ENCODE peak calls at places on chromosomes 16 and 17, in eight cellular contexts. One of them, this sample, is unnamed.

GRCh38 chr17:35298639-35299038 is 55.8 kb downstream of the SLFN5 start:
- DNase-seq in right atrium auricular region: no peak
- DNase-seq in upper lobe of right lung: no peak
- DNase-seq in fibroblast of mammary gland: no peak
- DNase-seq in IMR-90: no peak
- DNase-seq in SK-N-SH: no peak
- DNase-seq in iPS DF 6.9: no peak
- DNase-seq in right cardiac atrium: no peak
- DNase-seq in this sample: no peak

GRCh38 chr16:59021751-59022150 is 287.6 kb upstream of the GOT2 start:
- DNase-seq in iPS DF 6.9: no peak
- DNase-seq in right cardiac atrium: no peak
- DNase-seq in fibroblast of mammary gland: peak
- DNase-seq in IMR-90: peak
- DNase-seq in right atrium auricular region: no peak
- DNase-seq in upper lobe of right lung: no peak
- DNase-seq in SK-N-SH: no peak
- DNase-seq in this sample: peak

GRCh38 chr16:71491032-71491431 is 1.9 kb upstream of the ZNF19 start:
- DNase-seq in SK-N-SH: no peak
- DNase-seq in right cardiac atrium: no peak
- DNase-seq in fibroblast of mammary gland: no peak
- DNase-seq in right atrium auricular region: no peak
- DNase-seq in IMR-90: no peak
- DNase-seq in upper lobe of right lung: no peak
- DNase-seq in iPS DF 6.9: no peak
- DNase-seq in this sample: no peak

GRCh38 chr17:33267279-33267790 is 25.8 kb downstream of the ASIC2 start:
- DNase-seq in fibroblast of mammary gland: peak
- DNase-seq in upper lobe of right lung: no peak
- DNase-seq in right cardiac atrium: no peak
- DNase-seq in right atrium auricular region: no peak
- DNase-seq in iPS DF 6.9: no peak
- DNase-seq in SK-N-SH: no peak
- DNase-seq in IMR-90: peak
- DNase-seq in this sample: peak

GRCh38 chr17:53818271-53818670 is 4.5 kb upstream of the KIF2B start:
- DNase-seq in upper lobe of right lung: no peak
- DNase-seq in right atrium auricular region: no peak
- DNase-seq in iPS DF 6.9: no peak
- DNase-seq in fibroblast of mammary gland: no peak
- DNase-seq in SK-N-SH: no peak
- DNase-seq in right cardiac atrium: no peak
- DNase-seq in IMR-90: no peak
- DNase-seq in this sample: no peak

GRCh38 chr17:78268191-78268874 is 36.9 kb downstream of the TMEM235 start:
- DNase-seq in SK-N-SH: peak
- DNase-seq in fibroblast of mammary gland: no peak
- DNase-seq in right cardiac atrium: no peak
- DNase-seq in upper lobe of right lung: peak
- DNase-seq in iPS DF 6.9: no peak
- DNase-seq in right atrium auricular region: no peak
- DNase-seq in IMR-90: no peak
- DNase-seq in this sample: no peak

GRCh38 chr16:73040136-73040535 is 7.8 kb downstream of the ZFHX3 start:
- DNase-seq in fibroblast of mammary gland: no peak
- DNase-seq in SK-N-SH: no peak
- DNase-seq in right cardiac atrium: no peak
- DNase-seq in right atrium auricular region: no peak
- DNase-seq in upper lobe of right lung: no peak
- DNase-seq in IMR-90: no peak
- DNase-seq in iPS DF 6.9: no peak
- DNase-seq in this sample: no peak

GRCh38 chr16:66751135-66751991 is at the start of gene DYNC1LI2:
- DNase-seq in IMR-90: peak
- DNase-seq in SK-N-SH: peak
- DNase-seq in upper lobe of right lung: peak
- DNase-seq in fibroblast of mammary gland: peak
- DNase-seq in right cardiac atrium: peak
- DNase-seq in iPS DF 6.9: no peak
- DNase-seq in right atrium auricular region: peak
- DNase-seq in this sample: peak

GRCh38 chr16:21638573-21638975 is 13.8 kb downstream of the IGSF6 start:
- DNase-seq in fibroblast of mammary gland: peak
- DNase-seq in right atrium auricular region: no peak
- DNase-seq in right cardiac atrium: no peak
- DNase-seq in upper lobe of right lung: no peak
- DNase-seq in IMR-90: peak
- DNase-seq in iPS DF 6.9: no peak
- DNase-seq in SK-N-SH: no peak
- DNase-seq in this sample: peak

GRCh38 chr16:3589441-3589921 is 12.3 kb upstream of the NLRC3 start:
- DNase-seq in right cardiac atrium: peak
- DNase-seq in IMR-90: no peak
- DNase-seq in fibroblast of mammary gland: no peak
- DNase-seq in right atrium auricular region: no peak
- DNase-seq in SK-N-SH: no peak
- DNase-seq in iPS DF 6.9: no peak
- DNase-seq in upper lobe of right lung: no peak
- DNase-seq in this sample: no peak

GRCh38 chr17:13541032-13541480 is 60.7 kb downstream of the HS3ST3A1 start:
- DNase-seq in upper lobe of right lung: no peak
- DNase-seq in SK-N-SH: no peak
- DNase-seq in right atrium auricular region: no peak
- DNase-seq in IMR-90: peak
- DNase-seq in right cardiac atrium: no peak
- DNase-seq in fibroblast of mammary gland: peak
- DNase-seq in iPS DF 6.9: no peak
- DNase-seq in this sample: peak
- H3K4me3 ChIP-seq in upper lobe of right lung: no peak
- H3K4me3 ChIP-seq in SK-N-SH: peak
- H3K4me3 ChIP-seq in right atrium auricular region: no peak
- H3K4me3 ChIP-seq in IMR-90: no peak
- H3K4me3 ChIP-seq in right cardiac atrium: no peak
- H3K4me3 ChIP-seq in fibroblast of mammary gland: no peak
- H3K4me3 ChIP-seq in iPS DF 6.9: no peak
- H3K4me3 ChIP-seq in this sample: no peak

GRCh38 chr16:368388-369158 is 1.8 kb downstream of the MRPL28 start:
- DNase-seq in fibroblast of mammary gland: no peak
- DNase-seq in iPS DF 6.9: no peak
- DNase-seq in right atrium auricular region: no peak
- DNase-seq in IMR-90: no peak
- DNase-seq in SK-N-SH: no peak
- DNase-seq in upper lobe of right lung: no peak
- DNase-seq in right cardiac atrium: no peak
- DNase-seq in this sample: no peak

GRCh38 chr16:370980-371728 is 816 bp upstream of the MRPL28 start:
- DNase-seq in SK-N-SH: no peak
- DNase-seq in upper lobe of right lung: peak
- DNase-seq in IMR-90: no peak
- DNase-seq in fibroblast of mammary gland: no peak
- DNase-seq in right atrium auricular region: no peak
- DNase-seq in iPS DF 6.9: no peak
- DNase-seq in right cardiac atrium: no peak
- DNase-seq in this sample: no peak

GRCh38 chr16:370443-370842 is at the start of gene MRPL28:
- DNase-seq in IMR-90: peak
- DNase-seq in iPS DF 6.9: peak
- DNase-seq in right atrium auricular region: peak
- DNase-seq in upper lobe of right lung: peak
- DNase-seq in right cardiac atrium: peak
- DNase-seq in fibroblast of mammary gland: peak
- DNase-seq in SK-N-SH: peak
- DNase-seq in this sample: peak

GRCh38 chr16:369275-369865 is 968 bp downstream of the MRPL28 start:
- DNase-seq in SK-N-SH: no peak
- DNase-seq in right cardiac atrium: no peak
- DNase-seq in upper lobe of right lung: peak
- DNase-seq in right atrium auricular region: no peak
- DNase-seq in iPS DF 6.9: no peak
- DNase-seq in fibroblast of mammary gland: no peak
- DNase-seq in IMR-90: no peak
- DNase-seq in this sample: no peak

DNA sequence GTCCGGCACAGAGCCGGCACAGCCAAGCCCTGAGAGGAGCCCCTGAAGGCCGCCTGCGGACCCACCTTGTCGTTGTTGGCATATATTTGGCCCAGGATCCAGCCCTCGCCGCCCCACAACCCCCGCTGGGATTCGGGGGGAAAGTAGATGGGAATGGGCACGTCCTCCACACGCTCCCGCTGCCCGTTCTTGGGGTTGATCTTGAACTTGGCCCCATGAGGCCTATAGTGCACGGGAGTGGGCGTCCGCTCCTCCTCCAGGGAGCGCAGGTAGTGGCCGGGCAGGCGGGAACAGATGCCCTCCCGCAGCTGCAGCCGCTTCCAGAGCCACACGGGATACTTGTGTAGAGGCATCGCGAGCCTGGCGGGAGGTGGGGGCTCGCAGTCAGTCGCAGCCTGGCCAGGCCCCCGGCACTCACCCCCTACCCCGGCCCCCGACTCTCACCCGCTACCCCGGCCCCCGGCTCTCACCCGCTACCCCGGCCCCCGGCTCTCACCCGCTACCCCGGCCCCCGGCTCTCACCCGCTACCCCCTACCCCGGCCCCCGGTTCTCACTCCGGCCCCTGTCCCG is 387 bp downstream of the MRPL28 start:
- DNase-seq in upper lobe of right lung: peak
- DNase-seq in SK-N-SH: peak
- DNase-seq in right atrium auricular region: no peak
- DNase-seq in iPS DF 6.9: no peak
- DNase-seq in fibroblast of mammary gland: no peak
- DNase-seq in right cardiac atrium: no peak
- DNase-seq in IMR-90: no peak
- DNase-seq in this sample: no peak
- H3K4me3 ChIP-seq in upper lobe of right lung: peak
- H3K4me3 ChIP-seq in SK-N-SH: peak
- H3K4me3 ChIP-seq in right atrium auricular region: peak
- H3K4me3 ChIP-seq in iPS DF 6.9: peak
- H3K4me3 ChIP-seq in fibroblast of mammary gland: peak
- H3K4me3 ChIP-seq in right cardiac atrium: peak
- H3K4me3 ChIP-seq in IMR-90: peak
- H3K4me3 ChIP-seq in this sample: peak

GRCh38 chr17:48603959-48604769 is 622 bp downstream of the HOXB6 start:
- DNase-seq in upper lobe of right lung: no peak
- DNase-seq in right atrium auricular region: no peak
- DNase-seq in SK-N-SH: no peak
- DNase-seq in fibroblast of mammary gland: peak
- DNase-seq in IMR-90: no peak
- DNase-seq in iPS DF 6.9: no peak
- DNase-seq in right cardiac atrium: no peak
- DNase-seq in this sample: peak
- H3K4me3 ChIP-seq in upper lobe of right lung: peak
- H3K4me3 ChIP-seq in right atrium auricular region: no peak
- H3K4me3 ChIP-seq in SK-N-SH: no peak
- H3K4me3 ChIP-seq in fibroblast of mammary gland: peak
- H3K4me3 ChIP-seq in IMR-90: no peak
- H3K4me3 ChIP-seq in iPS DF 6.9: no peak
- H3K4me3 ChIP-seq in right cardiac atrium: no peak
- H3K4me3 ChIP-seq in this sample: peak

GRCh38 chr17:979539-980405 is at the start of gene NXN:
- DNase-seq in upper lobe of right lung: peak
- DNase-seq in right cardiac atrium: peak
- DNase-seq in fibroblast of mammary gland: peak
- DNase-seq in SK-N-SH: peak
- DNase-seq in iPS DF 6.9: no peak
- DNase-seq in right atrium auricular region: peak
- DNase-seq in IMR-90: peak
- DNase-seq in this sample: peak

GRCh38 chr17:979211-979538 is 401 bp downstream of the NXN start:
- DNase-seq in right cardiac atrium: peak
- DNase-seq in right atrium auricular region: no peak
- DNase-seq in iPS DF 6.9: no peak
- DNase-seq in upper lobe of right lung: no peak
- DNase-seq in SK-N-SH: no peak
- DNase-seq in fibroblast of mammary gland: no peak
- DNase-seq in IMR-90: no peak
- DNase-seq in this sample: no peak

GRCh38 chr17:978110-979093 is 1.2 kb downstream of the NXN start:
- DNase-seq in upper lobe of right lung: peak
- DNase-seq in fibroblast of mammary gland: peak
- DNase-seq in iPS DF 6.9: no peak
- DNase-seq in IMR-90: peak
- DNase-seq in right atrium auricular region: no peak
- DNase-seq in right cardiac atrium: peak
- DNase-seq in SK-N-SH: peak
- DNase-seq in this sample: peak

GRCh38 chr17:980406-981291 is 1.1 kb upstream of the NXN start:
- DNase-seq in iPS DF 6.9: no peak
- DNase-seq in fibroblast of mammary gland: peak
- DNase-seq in right atrium auricular region: peak
- DNase-seq in right cardiac atrium: peak
- DNase-seq in upper lobe of right lung: peak
- DNase-seq in IMR-90: peak
- DNase-seq in SK-N-SH: peak
- DNase-seq in this sample: peak

GRCh38 chr17:981292-981658 is 1.7 kb upstream of the NXN start:
- DNase-seq in iPS DF 6.9: no peak
- DNase-seq in SK-N-SH: no peak
- DNase-seq in right atrium auricular region: no peak
- DNase-seq in right cardiac atrium: no peak
- DNase-seq in upper lobe of right lung: no peak
- DNase-seq in IMR-90: no peak
- DNase-seq in fibroblast of mammary gland: no peak
- DNase-seq in this sample: no peak
- H3K4me3 ChIP-seq in iPS DF 6.9: no peak
- H3K4me3 ChIP-seq in SK-N-SH: peak
- H3K4me3 ChIP-seq in right atrium auricular region: no peak
- H3K4me3 ChIP-seq in right cardiac atrium: no peak
- H3K4me3 ChIP-seq in upper lobe of right lung: no peak
- H3K4me3 ChIP-seq in IMR-90: no peak
- H3K4me3 ChIP-seq in fibroblast of mammary gland: no peak
- H3K4me3 ChIP-seq in this sample: no peak

GRCh38 chr17:63704259-63704576 is 4.3 kb upstream of the LIMD2 start:
- DNase-seq in right atrium auricular region: no peak
- DNase-seq in fibroblast of mammary gland: no peak
- DNase-seq in right cardiac atrium: no peak
- DNase-seq in IMR-90: no peak
- DNase-seq in SK-N-SH: no peak
- DNase-seq in upper lobe of right lung: no peak
- DNase-seq in iPS DF 6.9: no peak
- DNase-seq in this sample: no peak
- H3K4me3 ChIP-seq in right atrium auricular region: no peak
- H3K4me3 ChIP-seq in fibroblast of mammary gland: no peak
- H3K4me3 ChIP-seq in right cardiac atrium: no peak
- H3K4me3 ChIP-seq in IMR-90: no peak
- H3K4me3 ChIP-seq in SK-N-SH: no peak
- H3K4me3 ChIP-seq in upper lobe of right lung: no peak
- H3K4me3 ChIP-seq in iPS DF 6.9: no peak
- H3K4me3 ChIP-seq in this sample: no peak

This sample was measured in MG63.